ENCODE peak calls at places on chromosomes 11 and 22, in five cellular contexts. I, W, F, M and U are unnamed samples.

GRCh38 chr11:132062541-132062940 is 692.1 kb downstream of the NTM start:
- DNase-seq in I (no peak), W (no peak), F (no peak), M (peak), U (no peak)

GRCh38 chr11:69680688-69681087 is 5.5 kb upstream of the LTO1 start:
- DNase-seq in I (no peak), W (no peak), F (no peak), M (no peak), U (no peak)

GRCh38 chr11:72926076-72926475 is 111.9 kb downstream of the ATG16L2 start:
- DNase-seq in I (no peak), W (no peak), F (no peak), M (no peak), U (no peak)

GRCh38 chr11:26571861-26572654 is at the start of gene MUC15:
- DNase-seq in I (no peak), W (no peak), F (no peak), M (no peak), U (no peak)

GRCh38 chr11:107716884-107717532 is 5.2 kb upstream of the SLN start:
- DNase-seq in I (no peak), W (no peak), F (no peak), M (peak), U (no peak)

GRCh38 chr11:62880231-62880802 is 379 bp upstream of the SLC3A2 start:
- DNase-seq in I (no peak), W (peak), F (no peak), M (peak), U (no peak)

GRCh38 chr11:108115495-108116140 is 5.7 kb upstream of the ACAT1 start:
- DNase-seq in I (no peak), W (peak), F (peak), M (peak), U (peak)

GRCh38 chr22:31583861-31584485 is 78.0 kb downstream of the PISD start:
- DNase-seq in I (no peak), W (no peak), F (no peak), M (peak), U (no peak)

GRCh38 chr22:46081831-46082210 is 68.5 kb upstream of the PPARA start:
- DNase-seq in I (no peak), W (peak), F (peak), M (no peak), U (no peak)

GRCh38 chr22:24952837-24953293 is 349 bp downstream of the KIAA1671 start:
- DNase-seq in I (no peak), W (peak), F (peak), M (peak), U (no peak)

GRCh38 chr11:61964941-61965282 is 2.5 kb downstream of the FTH1 start:
- DNase-seq in I (no peak), W (no peak), F (no peak), M (no peak), U (no peak)

GRCh38 chr11:119100960-119101349 is 698 bp downstream of the DPAGT1 start:
- DNase-seq in I (no peak), W (no peak), F (peak), M (no peak), U (no peak)

GRCh38 chr11:119101759-119102423 is at the start of gene DPAGT1:
- DNase-seq in I (peak), W (peak), F (peak), M (peak), U (peak)

GRCh38 chr11:119099707-119100106 is 1.9 kb downstream of the DPAGT1 start:
- DNase-seq in I (no peak), W (no peak), F (peak), M (no peak), U (no peak)

GRCh38 chr11:119100246-119100959 is 1.2 kb downstream of the DPAGT1 start:
- DNase-seq in I (no peak), W (peak), F (peak), M (peak), U (no peak)

GRCh38 chr11:119101367-119101758 is 290 bp downstream of the DPAGT1 start:
- DNase-seq in I (no peak), W (no peak), F (no peak), M (no peak), U (no peak)
- TF ChIP-seq CTCF in I (no peak), W (no peak), F (no peak), M (peak), U (no peak)

DNA sequence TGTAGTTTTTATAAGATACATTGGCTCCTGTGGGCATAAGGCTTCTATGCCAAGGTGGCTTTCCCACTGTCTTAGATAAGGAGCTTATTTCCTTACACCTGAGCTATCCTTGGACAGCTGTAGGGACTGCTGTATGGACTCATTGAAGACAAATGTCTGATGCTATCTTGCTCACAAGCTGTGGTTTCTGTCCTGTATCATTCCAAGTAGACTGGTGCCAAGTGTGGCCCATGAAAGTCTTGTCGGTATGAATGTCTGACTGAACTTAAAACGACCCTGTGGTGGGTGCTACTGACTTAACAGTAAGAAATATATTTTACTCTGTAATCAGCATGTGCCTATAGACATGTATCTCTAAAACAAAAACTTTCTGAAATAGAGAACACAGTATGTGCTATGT is 45.0 kb downstream of the LARGE2 start:
- DNase-seq in I (no peak), W (no peak), F (no peak), M (no peak), U (no peak)
- H3K4me3 ChIP-seq in I (no peak), W (no peak), F (no peak), M (no peak), U (no peak)

DNA sequence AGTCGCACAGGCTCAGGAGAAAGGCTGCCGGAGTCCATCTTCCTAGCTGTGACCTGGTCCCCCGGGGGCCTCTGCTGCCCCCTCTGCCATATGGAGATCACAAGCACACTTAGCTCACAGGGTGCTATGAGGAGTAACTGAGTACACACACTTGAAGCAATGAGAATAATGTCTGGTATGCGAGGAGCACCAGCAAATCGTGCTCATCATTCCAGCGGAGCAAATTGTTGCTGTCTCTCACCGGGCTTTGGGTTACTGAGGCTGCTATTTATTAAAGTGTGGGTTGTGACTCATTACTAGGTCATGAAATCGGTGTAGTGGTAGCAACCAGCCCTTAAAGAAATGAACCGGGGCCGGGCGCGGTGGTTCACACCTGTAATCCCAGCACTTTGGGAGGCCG is 48.1 kb upstream of the EIF3D start:
- DNase-seq in I (no peak), W (no peak), F (no peak), M (peak), U (peak)
- TF ChIP-seq CTCF in I (no peak), W (no peak), F (no peak), M (peak), U (no peak)

DNA sequence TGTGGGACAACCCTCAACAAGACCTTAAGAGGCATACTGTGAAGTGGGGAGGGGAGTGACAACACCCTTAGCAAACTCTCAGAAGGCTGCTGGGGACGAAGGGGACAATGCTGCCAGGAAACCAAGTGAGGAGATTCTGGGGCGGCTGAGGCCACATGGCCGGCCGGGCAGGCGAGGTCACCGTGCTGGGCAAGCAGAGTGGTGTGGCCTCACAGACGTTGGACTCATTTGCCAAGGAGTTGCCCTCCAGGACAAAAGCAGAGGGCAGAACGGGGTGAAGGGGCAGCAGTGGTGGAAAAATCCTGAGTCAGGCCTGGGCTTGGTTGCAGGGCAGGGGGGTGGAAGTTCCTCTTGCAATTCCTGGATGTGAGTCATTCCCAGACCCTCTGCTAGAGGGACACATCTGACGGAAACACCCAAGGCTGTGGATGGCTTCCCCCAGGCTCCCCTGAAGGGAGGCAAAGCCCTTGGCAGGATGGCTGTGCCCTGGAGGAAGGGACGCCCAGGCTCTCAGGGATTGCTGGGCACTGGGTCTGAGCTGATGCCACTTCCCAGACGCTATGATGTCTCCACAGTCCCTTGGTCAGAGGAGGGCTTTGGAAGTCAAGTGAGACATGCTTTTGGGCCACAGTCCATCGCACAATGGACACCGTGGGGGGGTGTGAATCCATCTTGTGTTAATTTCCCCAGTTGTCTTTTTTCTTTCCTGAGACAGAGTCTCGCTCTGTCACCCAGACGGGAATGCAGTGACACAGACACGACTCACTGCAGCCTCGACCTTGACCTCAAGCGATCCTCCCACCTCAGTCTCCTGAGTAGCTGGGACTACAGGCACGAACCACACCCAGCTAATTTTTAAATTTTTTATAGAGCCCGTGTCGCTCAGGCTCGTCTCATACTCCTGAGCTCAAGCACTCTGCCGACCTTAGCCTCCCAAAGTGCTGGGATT is 16.2 kb upstream of the SHANK3 start:
- DNase-seq in I (no peak), W (no peak), F (no peak), M (peak), U (no peak)
- H3K4me3 ChIP-seq in I (no peak), W (no peak), F (no peak), M (no peak), U (no peak)

GRCh38 chr11:102794382-102794781 is 3.6 kb downstream of the MMP1 start:
- DNase-seq in I (no peak), W (peak), F (no peak), M (peak), U (peak)
- TF ChIP-seq CTCF in I (no peak), W (peak), F (no peak), M (peak), U (peak)

GRCh38 chr11:119423459-119424254 is 685 bp upstream of the THY1 start:
- DNase-seq in I (no peak), W (no peak), F (no peak), M (no peak), U (no peak)
- H3K4me3 ChIP-seq in I (no peak), W (peak), F (no peak), M (peak), U (peak)